ENCODE peak calls at places on chromosomes 2 and 18, in seven cellular contexts. D is SK-N-SH, N is HCT116, H is K562, Z is HepG2, E is GM12878, S is H1. Q is an unnamed sample.

GRCh38 chr2:18473241-18473841 is 87.1 kb downstream of the RDH14 start:
- DNase-seq in D (no peak), N (no peak), S (no peak), Z (no peak), E (no peak), H (peak; percentile 41), Q (no peak)

GRCh38 chr2:138712212-138712979 is 67.8 kb downstream of the NXPH2 start:
- DNase-seq in N (no peak), S (no peak), H (no peak), E (peak; percentile 61), D (no peak), Z (peak; percentile 37), Q (no peak)

GRCh38 chr2:238098854-238099708 is 1.1 kb upstream of the ESPNL start:
- DNase-seq in N (no peak), E (no peak), S (peak; percentile 38), H (no peak), D (peak; percentile 43), Z (no peak), Q (no peak)

GRCh38 chr2:30608643-30609042 is 161.6 kb downstream of the LCLAT1 start:
- DNase-seq in D (no peak), S (no peak), Z (no peak), E (no peak), N (no peak), H (peak; percentile 38), Q (no peak)

GRCh38 chr2:111946294-111947114 is 48.1 kb downstream of the MERTK start:
- DNase-seq in N (peak; percentile 94), D (no peak), Z (peak; percentile 70), H (no peak), E (no peak), S (no peak), Q (peak; percentile 92)

GRCh38 chr2:9665903-9666302 is 35.1 kb upstream of the YWHAQ start:
- DNase-seq in E (no peak), D (no peak), Z (no peak), H (no peak), N (no peak), S (no peak), Q (no peak)

GRCh38 chr2:1715184-1716012 is 28.9 kb downstream of the PXDN start:
- DNase-seq in E (no peak), S (no peak), H (no peak), Z (no peak), D (peak; percentile 91), N (no peak), Q (no peak)

GRCh38 chr18:49907346-49907929 is 94.1 kb upstream of the ACAA2 start:
- DNase-seq in E (no peak), Z (peak; percentile 20), D (no peak), H (no peak), S (no peak), N (no peak), Q (no peak)

GRCh38 chr2:209913786-209914185 is 88.7 kb upstream of the RPE start:
- DNase-seq in Z (no peak), H (no peak), N (no peak), S (no peak), E (no peak), D (no peak), Q (no peak)

GRCh38 chr2:225164406-225165048 is 122.3 kb upstream of the DOCK10 start:
- DNase-seq in D (no peak), Z (no peak), S (no peak), E (no peak), H (peak; percentile 8), N (no peak), Q (no peak)

GRCh38 chr2:123816203-123816602 is 208.9 kb upstream of the CNTNAP5 start:
- DNase-seq in E (no peak), Z (no peak), H (no peak), S (no peak), D (no peak), N (no peak), Q (no peak)

GRCh38 chr2:102137138-102137537 is 5.4 kb upstream of the IL1R1 start:
- DNase-seq in D (no peak), Z (no peak), E (no peak), S (no peak), H (no peak), N (no peak), Q (no peak)

GRCh38 chr18:13893418-13893760 is 21.9 kb downstream of the MC2R start:
- DNase-seq in H (no peak), Z (no peak), N (no peak), E (peak; percentile 63), S (no peak), D (no peak), Q (no peak)

GRCh38 chr2:152861349-152861942 is 143.0 kb downstream of the ARL6IP6 start:
- DNase-seq in S (peak; percentile 63), E (no peak), D (peak; percentile 32), N (peak; percentile 46), Z (peak; percentile 43), H (peak; percentile 63), Q (peak; percentile 2)

GRCh38 chr2:157349949-157350510 is 24.4 kb upstream of the ERMN start:
- DNase-seq in Z (no peak), S (no peak), E (no peak), H (no peak), N (no peak), D (no peak), Q (no peak)

GRCh38 chr2:42464631-42465030 is 29.2 kb downstream of the KCNG3 start:
- DNase-seq in H (peak; percentile 89), N (no peak), Z (no peak), D (no peak), E (no peak), S (peak; percentile 39), Q (no peak)

GRCh38 chr2:23260621-23261020 is 124.4 kb upstream of the KLHL29 start:
- DNase-seq in H (no peak), E (no peak), S (no peak), Z (no peak), D (no peak), N (no peak), Q (no peak)

GRCh38 chr2:135785032-135785431 is 43.4 kb downstream of the UBXN4 start:
- DNase-seq in D (no peak), N (no peak), E (no peak), Z (peak; percentile 45), S (no peak), H (no peak), Q (no peak)

GRCh38 chr2:232688201-232688600 is 8.9 kb upstream of the GIGYF2 start:
- DNase-seq in E (no peak), H (no peak), S (no peak), Z (no peak), N (no peak), D (no peak), Q (no peak)

GRCh38 chr18:8706545-8706980 is 1.2 kb downstream of the MTCL1 start:
- DNase-seq in D (no peak), E (no peak), H (no peak), N (no peak), S (no peak), Z (no peak), Q (no peak)

GRCh38 chr2:3536682-3537632 is 17.6 kb upstream of the ADI1 start:
- DNase-seq in E (no peak), N (peak; percentile 26), Z (peak; percentile 82), D (peak; percentile 77), S (peak; percentile 72), H (peak; percentile 83), Q (no peak)

GRCh38 chr2:224442092-224442999 is 40.4 kb upstream of the FAM124B start:
- DNase-seq in D (peak; percentile 57), S (no peak), H (no peak), Z (no peak), E (no peak), N (no peak), Q (peak; percentile 27)

GRCh38 chr18:48693625-48694262 is 154.9 kb downstream of the CTIF start:
- DNase-seq in E (no peak), Z (no peak), D (no peak), H (peak; percentile 41), N (no peak), S (no peak), Q (no peak)

GRCh38 chr2:132774189-132774588 is 104.2 kb upstream of the LYPD1 start:
- DNase-seq in S (no peak), N (no peak), D (no peak), E (no peak), H (no peak), Z (no peak), Q (no peak)

GRCh38 chr2:171522804-171523338 is 597 bp downstream of the CYBRD1 start:
- DNase-seq in S (no peak), N (no peak), H (peak; percentile 64), E (no peak), D (no peak), Z (no peak), Q (no peak)
- TF ChIP-seq JUND in S (no peak), N (no peak), H (no peak), E (no peak), D (no peak), Z (no peak), Q (no peak)

DNA sequence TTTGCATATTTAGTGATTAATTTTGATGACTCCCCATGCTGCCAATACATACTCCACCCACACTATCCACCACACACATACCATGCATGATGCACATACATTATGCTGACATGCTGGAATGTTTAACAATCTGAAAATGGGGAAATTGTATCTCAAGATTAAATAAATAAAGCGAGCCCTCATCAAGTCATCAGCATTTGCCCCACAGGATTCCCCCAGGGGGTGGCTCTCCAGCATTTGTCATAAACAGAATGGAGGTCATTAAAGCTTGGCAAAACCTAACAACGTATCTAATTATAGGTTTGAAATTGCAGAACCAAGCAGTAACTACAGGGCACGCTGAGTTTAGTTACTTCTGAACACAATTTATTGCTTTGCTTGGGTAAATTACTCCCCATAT is 141.2 kb upstream of the TACR1 start:
- DNase-seq in Z (no peak), E (no peak), S (no peak), H (no peak), D (no peak), N (no peak), Q (no peak)
- TF ChIP-seq JUND in Z (no peak), E (no peak), S (no peak), H (no peak), D (no peak), N (no peak), Q (no peak)

GRCh38 chr2:96324716-96325037 is 440 bp upstream of the ITPRIPL1 start:
- DNase-seq in S (no peak), H (no peak), E (no peak), D (no peak), Z (no peak), N (no peak), Q (no peak)
- TF ChIP-seq JUND in S (no peak), H (no peak), E (no peak), D (no peak), Z (no peak), N (no peak), Q (no peak)

DNA sequence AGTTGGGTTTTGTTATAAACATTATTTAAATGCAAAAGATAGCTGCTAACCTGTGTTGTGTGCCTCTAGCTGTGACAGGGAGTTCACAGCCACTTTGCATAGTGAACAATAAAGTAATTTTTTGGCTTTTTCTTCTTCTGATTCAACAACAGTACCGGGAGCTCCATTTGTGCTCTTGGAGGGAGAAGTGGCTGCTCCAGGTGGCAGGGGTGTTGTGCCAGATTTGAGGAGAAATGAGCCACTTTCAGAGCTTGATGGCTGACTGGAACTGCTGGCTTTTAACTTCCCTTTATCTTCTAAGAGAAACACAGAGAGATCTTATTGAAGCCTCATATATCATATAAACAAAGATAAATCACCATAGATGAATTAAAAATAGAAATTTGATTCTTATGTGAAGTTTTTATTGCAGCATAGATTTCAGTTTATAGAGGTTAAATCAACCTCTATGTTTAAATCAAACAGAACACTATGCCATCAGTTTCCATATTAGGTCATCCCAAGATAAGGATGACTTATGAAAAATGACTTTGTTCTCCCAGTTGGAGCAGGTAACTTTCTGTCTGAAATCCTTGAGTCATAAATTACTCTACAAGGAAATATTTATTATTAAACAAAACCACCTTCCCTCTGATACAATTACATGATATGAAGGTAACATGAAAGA is 182.0 kb upstream of the SESTD1 start:
- DNase-seq in H (no peak), D (no peak), S (no peak), Z (no peak), E (no peak), N (no peak), Q (no peak)
- TF ChIP-seq JUND in H (no peak), D (no peak), S (no peak), Z (no peak), E (no peak), N (no peak), Q (no peak)

Q was measured in T47D.